ENCODE peak calls at places on chromosome 10, in ten cellular contexts. One of them, this sample, is unnamed.

GRCh38 chr10:71083457-71083975 is 128.9 kb upstream of the UNC5B start:
- DNase-seq in IMR-90: no peak
- DNase-seq in breast epithelium: no peak
- DNase-seq in left ventricle myocardium inferior: no peak
- DNase-seq in tibial nerve: no peak
- DNase-seq in spleen: peak; percentile 18
- DNase-seq in heart right ventricle: peak; percentile 1
- DNase-seq in naive thymus-derived CD4-positive, alpha-beta T cell: peak; percentile 1
- DNase-seq in CD8-positive, alpha-beta T cell: no peak
- DNase-seq in SK-N-SH: peak; percentile 5
- DNase-seq in this sample: peak; percentile 16

GRCh38 chr10:123270221-123270620 is 116.0 kb downstream of the BUB3 start:
- DNase-seq in IMR-90: peak; percentile 25
- DNase-seq in breast epithelium: no peak
- DNase-seq in left ventricle myocardium inferior: no peak
- DNase-seq in tibial nerve: no peak
- DNase-seq in spleen: no peak
- DNase-seq in heart right ventricle: no peak
- DNase-seq in naive thymus-derived CD4-positive, alpha-beta T cell: no peak
- DNase-seq in CD8-positive, alpha-beta T cell: no peak
- DNase-seq in SK-N-SH: no peak
- DNase-seq in this sample: peak; percentile 39

GRCh38 chr10:124018886-124019525 is 74.4 kb downstream of the CHST15 start:
- DNase-seq in IMR-90: no peak
- DNase-seq in breast epithelium: no peak
- DNase-seq in left ventricle myocardium inferior: no peak
- DNase-seq in tibial nerve: no peak
- DNase-seq in spleen: peak; percentile 58
- DNase-seq in heart right ventricle: no peak
- DNase-seq in naive thymus-derived CD4-positive, alpha-beta T cell: no peak
- DNase-seq in CD8-positive, alpha-beta T cell: no peak
- DNase-seq in SK-N-SH: no peak
- DNase-seq in this sample: no peak

GRCh38 chr10:101046332-101047238 is 15.2 kb upstream of the KAZALD1 start:
- DNase-seq in IMR-90: peak; percentile 11
- DNase-seq in breast epithelium: no peak
- DNase-seq in left ventricle myocardium inferior: no peak
- DNase-seq in tibial nerve: no peak
- DNase-seq in spleen: no peak
- DNase-seq in heart right ventricle: no peak
- DNase-seq in naive thymus-derived CD4-positive, alpha-beta T cell: no peak
- DNase-seq in CD8-positive, alpha-beta T cell: no peak
- DNase-seq in SK-N-SH: no peak
- DNase-seq in this sample: no peak

GRCh38 chr10:43125881-43126731 is 12.1 kb upstream of the CSGALNACT2 start:
- DNase-seq in IMR-90: no peak
- DNase-seq in breast epithelium: no peak
- DNase-seq in left ventricle myocardium inferior: no peak
- DNase-seq in tibial nerve: no peak
- DNase-seq in spleen: peak; percentile 69
- DNase-seq in heart right ventricle: peak; percentile 1
- DNase-seq in naive thymus-derived CD4-positive, alpha-beta T cell: no peak
- DNase-seq in CD8-positive, alpha-beta T cell: no peak
- DNase-seq in SK-N-SH: no peak
- DNase-seq in this sample: no peak

GRCh38 chr10:20085115-20085514 is 268.9 kb downstream of the PLXDC2 start:
- DNase-seq in IMR-90: no peak
- DNase-seq in breast epithelium: no peak
- DNase-seq in left ventricle myocardium inferior: no peak
- DNase-seq in tibial nerve: no peak
- DNase-seq in spleen: no peak
- DNase-seq in heart right ventricle: no peak
- DNase-seq in naive thymus-derived CD4-positive, alpha-beta T cell: no peak
- DNase-seq in CD8-positive, alpha-beta T cell: no peak
- DNase-seq in SK-N-SH: no peak
- DNase-seq in this sample: no peak

GRCh38 chr10:14244801-14245211 is 85.9 kb downstream of the FRMD4A start:
- DNase-seq in IMR-90: peak; percentile 38
- DNase-seq in breast epithelium: no peak
- DNase-seq in left ventricle myocardium inferior: no peak
- DNase-seq in tibial nerve: no peak
- DNase-seq in spleen: no peak
- DNase-seq in heart right ventricle: no peak
- DNase-seq in naive thymus-derived CD4-positive, alpha-beta T cell: no peak
- DNase-seq in CD8-positive, alpha-beta T cell: no peak
- DNase-seq in SK-N-SH: no peak
- DNase-seq in this sample: no peak

GRCh38 chr10:114393886-114394285 is 10.4 kb downstream of the AFAP1L2 start:
- DNase-seq in IMR-90: no peak
- DNase-seq in breast epithelium: no peak
- DNase-seq in left ventricle myocardium inferior: no peak
- DNase-seq in tibial nerve: no peak
- DNase-seq in spleen: no peak
- DNase-seq in heart right ventricle: no peak
- DNase-seq in naive thymus-derived CD4-positive, alpha-beta T cell: no peak
- DNase-seq in CD8-positive, alpha-beta T cell: no peak
- DNase-seq in SK-N-SH: no peak
- DNase-seq in this sample: no peak

GRCh38 chr10:49739426-49739825 is 22.7 kb downstream of the OGDHL start:
- DNase-seq in IMR-90: no peak
- DNase-seq in breast epithelium: peak; percentile 8
- DNase-seq in left ventricle myocardium inferior: no peak
- DNase-seq in tibial nerve: no peak
- DNase-seq in spleen: peak; percentile 67
- DNase-seq in heart right ventricle: no peak
- DNase-seq in naive thymus-derived CD4-positive, alpha-beta T cell: no peak
- DNase-seq in CD8-positive, alpha-beta T cell: no peak
- DNase-seq in SK-N-SH: no peak
- DNase-seq in this sample: peak; percentile 37

GRCh38 chr10:96310359-96310669 is 6.1 kb downstream of the DNTT start:
- DNase-seq in IMR-90: no peak
- DNase-seq in breast epithelium: no peak
- DNase-seq in left ventricle myocardium inferior: no peak
- DNase-seq in tibial nerve: no peak
- DNase-seq in spleen: no peak
- DNase-seq in heart right ventricle: no peak
- DNase-seq in naive thymus-derived CD4-positive, alpha-beta T cell: no peak
- DNase-seq in CD8-positive, alpha-beta T cell: no peak
- DNase-seq in SK-N-SH: no peak
- DNase-seq in this sample: no peak

GRCh38 chr10:42781893-42782445 is 626 bp upstream of the BMS1 start:
- DNase-seq in IMR-90: no peak
- DNase-seq in breast epithelium: peak; percentile 20
- DNase-seq in left ventricle myocardium inferior: no peak
- DNase-seq in tibial nerve: no peak
- DNase-seq in spleen: peak; percentile 81
- DNase-seq in heart right ventricle: peak; percentile 7
- DNase-seq in naive thymus-derived CD4-positive, alpha-beta T cell: no peak
- DNase-seq in CD8-positive, alpha-beta T cell: no peak
- DNase-seq in SK-N-SH: no peak
- DNase-seq in this sample: no peak

GRCh38 chr10:5310914-5311313 is 53.9 kb upstream of the UCN3 start:
- DNase-seq in IMR-90: no peak
- DNase-seq in breast epithelium: no peak
- DNase-seq in left ventricle myocardium inferior: no peak
- DNase-seq in tibial nerve: no peak
- DNase-seq in spleen: no peak
- DNase-seq in heart right ventricle: no peak
- DNase-seq in naive thymus-derived CD4-positive, alpha-beta T cell: no peak
- DNase-seq in CD8-positive, alpha-beta T cell: no peak
- DNase-seq in SK-N-SH: no peak
- DNase-seq in this sample: no peak

GRCh38 chr10:43683451-43684197 is 34.9 kb upstream of the ZNF32 start:
- DNase-seq in IMR-90: peak; percentile 12
- DNase-seq in breast epithelium: no peak
- DNase-seq in left ventricle myocardium inferior: no peak
- DNase-seq in tibial nerve: no peak
- DNase-seq in spleen: no peak
- DNase-seq in heart right ventricle: no peak
- DNase-seq in naive thymus-derived CD4-positive, alpha-beta T cell: no peak
- DNase-seq in CD8-positive, alpha-beta T cell: no peak
- DNase-seq in SK-N-SH: peak; percentile 58
- DNase-seq in this sample: no peak

GRCh38 chr10:102267748-102268147 is 22.4 kb downstream of the GBF1 start:
- DNase-seq in IMR-90: peak; percentile 83
- DNase-seq in breast epithelium: no peak
- DNase-seq in left ventricle myocardium inferior: no peak
- DNase-seq in tibial nerve: no peak
- DNase-seq in spleen: no peak
- DNase-seq in heart right ventricle: no peak
- DNase-seq in naive thymus-derived CD4-positive, alpha-beta T cell: no peak
- DNase-seq in CD8-positive, alpha-beta T cell: no peak
- DNase-seq in SK-N-SH: no peak
- DNase-seq in this sample: no peak

GRCh38 chr10:126597206-126597605 is 73.3 kb downstream of the C10orf90 start:
- DNase-seq in IMR-90: no peak
- DNase-seq in breast epithelium: no peak
- DNase-seq in left ventricle myocardium inferior: no peak
- DNase-seq in tibial nerve: no peak
- DNase-seq in spleen: no peak
- DNase-seq in heart right ventricle: no peak
- DNase-seq in naive thymus-derived CD4-positive, alpha-beta T cell: no peak
- DNase-seq in CD8-positive, alpha-beta T cell: no peak
- DNase-seq in SK-N-SH: no peak
- DNase-seq in this sample: no peak

GRCh38 chr10:29204119-29204518 is 84.8 kb upstream of the LYZL1 start:
- DNase-seq in IMR-90: no peak
- DNase-seq in breast epithelium: no peak
- DNase-seq in left ventricle myocardium inferior: no peak
- DNase-seq in tibial nerve: no peak
- DNase-seq in spleen: no peak
- DNase-seq in heart right ventricle: peak; percentile 4
- DNase-seq in naive thymus-derived CD4-positive, alpha-beta T cell: no peak
- DNase-seq in CD8-positive, alpha-beta T cell: no peak
- DNase-seq in SK-N-SH: peak; percentile 70
- DNase-seq in this sample: peak; percentile 48

GRCh38 chr10:28722065-28722803 is 44.9 kb downstream of the BAMBI start:
- DNase-seq in IMR-90: peak; percentile 40
- DNase-seq in breast epithelium: no peak
- DNase-seq in left ventricle myocardium inferior: peak; percentile 36
- DNase-seq in tibial nerve: peak; percentile 20
- DNase-seq in spleen: peak; percentile 68
- DNase-seq in heart right ventricle: peak; percentile 34
- DNase-seq in naive thymus-derived CD4-positive, alpha-beta T cell: no peak
- DNase-seq in CD8-positive, alpha-beta T cell: no peak
- DNase-seq in SK-N-SH: peak; percentile 71
- DNase-seq in this sample: peak; percentile 37

GRCh38 chr10:109203616-109204375 is 719.5 kb downstream of the XPNPEP1 start:
- DNase-seq in IMR-90: peak; percentile 17
- DNase-seq in breast epithelium: no peak
- DNase-seq in left ventricle myocardium inferior: no peak
- DNase-seq in tibial nerve: no peak
- DNase-seq in spleen: no peak
- DNase-seq in heart right ventricle: no peak
- DNase-seq in naive thymus-derived CD4-positive, alpha-beta T cell: no peak
- DNase-seq in CD8-positive, alpha-beta T cell: no peak
- DNase-seq in SK-N-SH: peak; percentile 11
- DNase-seq in this sample: no peak
- H3K9me3 ChIP-seq in IMR-90: no peaks in the 10 kb centered on the region
- H3K9me3 ChIP-seq in breast epithelium: no peaks in the 10 kb centered on the region
- H3K9me3 ChIP-seq in left ventricle myocardium inferior: no peaks in the 10 kb centered on the region
- H3K9me3 ChIP-seq in tibial nerve: no peaks in the 10 kb centered on the region
- H3K9me3 ChIP-seq in spleen: no peaks in the 10 kb centered on the region
- H3K9me3 ChIP-seq in heart right ventricle: no peaks in the 10 kb centered on the region
- H3K9me3 ChIP-seq in naive thymus-derived CD4-positive, alpha-beta T cell: no peaks in the 10 kb centered on the region
- H3K9me3 ChIP-seq in CD8-positive, alpha-beta T cell: no peaks in the 10 kb centered on the region
- H3K9me3 ChIP-seq in SK-N-SH: no peaks in the 10 kb centered on the region
- H3K9me3 ChIP-seq in this sample: peaks cover 2% of the 10 kb centered on the region

DNA sequence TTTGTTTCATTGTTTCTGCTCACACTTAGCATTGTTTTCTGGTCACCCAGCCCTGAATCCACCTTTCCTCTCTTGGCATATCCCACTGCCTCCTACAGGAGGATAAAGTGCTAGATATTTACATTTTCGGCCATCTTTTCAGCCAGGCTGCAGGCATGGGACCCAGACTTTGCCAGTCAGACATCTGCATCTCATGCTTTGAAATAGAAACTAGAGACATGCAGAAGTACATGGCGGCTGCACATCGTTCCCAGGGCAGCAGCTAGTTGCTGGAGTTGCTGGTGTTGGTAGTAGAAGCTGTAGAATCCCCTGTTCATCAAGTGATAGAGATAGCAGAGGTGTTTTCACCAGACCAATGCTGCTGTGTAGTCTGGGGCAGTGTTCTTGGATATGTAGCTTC is 18.7 kb downstream of the STAMBPL1 start:
- DNase-seq in IMR-90: no peak
- DNase-seq in breast epithelium: no peak
- DNase-seq in left ventricle myocardium inferior: no peak
- DNase-seq in tibial nerve: no peak
- DNase-seq in spleen: no peak
- DNase-seq in heart right ventricle: no peak
- DNase-seq in naive thymus-derived CD4-positive, alpha-beta T cell: no peak
- DNase-seq in CD8-positive, alpha-beta T cell: no peak
- DNase-seq in SK-N-SH: no peak
- DNase-seq in this sample: no peak
- H3K4me1 ChIP-seq in IMR-90: peaks cover 36% of the 10 kb centered on the region
- H3K4me1 ChIP-seq in breast epithelium: no peaks in the 10 kb centered on the region
- H3K4me1 ChIP-seq in left ventricle myocardium inferior: peaks cover 33% of the 10 kb centered on the region
- H3K4me1 ChIP-seq in tibial nerve: no peaks in the 10 kb centered on the region
- H3K4me1 ChIP-seq in spleen: peaks cover 20% of the 10 kb centered on the region
- H3K4me1 ChIP-seq in heart right ventricle: peaks cover 18% of the 10 kb centered on the region
- H3K4me1 ChIP-seq in naive thymus-derived CD4-positive, alpha-beta T cell: peaks cover 16% of the 10 kb centered on the region
- H3K4me1 ChIP-seq in CD8-positive, alpha-beta T cell: peaks cover 18% of the 10 kb centered on the region
- H3K4me1 ChIP-seq in SK-N-SH: peaks cover 58% of the 10 kb centered on the region
- H3K4me1 ChIP-seq in this sample: peaks cover 57% of the 10 kb centered on the region

GRCh38 chr10:104099274-104099673 is 13.6 kb upstream of the COL17A1 start:
- DNase-seq in IMR-90: peak; percentile 75
- DNase-seq in breast epithelium: no peak
- DNase-seq in left ventricle myocardium inferior: no peak
- DNase-seq in tibial nerve: no peak
- DNase-seq in spleen: no peak
- DNase-seq in heart right ventricle: no peak
- DNase-seq in naive thymus-derived CD4-positive, alpha-beta T cell: no peak
- DNase-seq in CD8-positive, alpha-beta T cell: no peak
- DNase-seq in SK-N-SH: no peak
- DNase-seq in this sample: no peak
- H3K4me3 ChIP-seq in IMR-90: no peak overlapping the region
- H3K4me3 ChIP-seq in breast epithelium: no peak overlapping the region
- H3K4me3 ChIP-seq in left ventricle myocardium inferior: no peak overlapping the region
- H3K4me3 ChIP-seq in tibial nerve: no peak overlapping the region
- H3K4me3 ChIP-seq in spleen: no peak overlapping the region
- H3K4me3 ChIP-seq in heart right ventricle: no peak overlapping the region
- H3K4me3 ChIP-seq in naive thymus-derived CD4-positive, alpha-beta T cell: no peak overlapping the region
- H3K4me3 ChIP-seq in CD8-positive, alpha-beta T cell: no peak overlapping the region
- H3K4me3 ChIP-seq in SK-N-SH: no peak overlapping the region
- H3K4me3 ChIP-seq in this sample: no peak overlapping the region

DNA sequence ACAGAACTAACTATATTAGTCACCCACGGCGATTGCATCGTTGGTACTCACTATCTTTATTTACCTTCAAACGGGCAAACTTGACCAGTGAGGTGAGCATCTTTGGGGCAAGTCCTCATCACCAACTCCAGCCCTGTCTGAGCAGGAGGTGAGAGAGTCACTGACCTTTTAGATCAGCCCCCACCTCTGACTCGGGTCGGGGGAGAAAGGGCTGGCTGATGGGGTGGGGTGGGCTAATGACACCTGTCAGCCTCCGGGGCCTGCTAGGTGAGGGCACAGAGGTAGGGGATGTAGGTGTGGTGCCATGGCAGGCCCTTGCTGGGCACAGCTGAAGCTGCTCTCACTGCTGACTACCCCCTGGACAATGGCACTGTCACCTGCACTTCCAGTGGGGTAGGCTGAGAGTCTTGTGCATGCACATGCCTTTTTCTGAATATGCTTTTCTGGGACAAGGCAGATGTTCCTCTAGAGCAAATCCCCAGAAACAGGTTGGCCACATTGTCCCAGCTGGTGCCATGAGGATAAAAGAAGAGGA is 359.5 kb upstream of the MKI67 start:
- DNase-seq in IMR-90: no peak
- DNase-seq in breast epithelium: no peak
- DNase-seq in left ventricle myocardium inferior: no peak
- DNase-seq in tibial nerve: no peak
- DNase-seq in spleen: peak; percentile 57
- DNase-seq in heart right ventricle: no peak
- DNase-seq in naive thymus-derived CD4-positive, alpha-beta T cell: no peak
- DNase-seq in CD8-positive, alpha-beta T cell: no peak
- DNase-seq in SK-N-SH: no peak
- DNase-seq in this sample: no peak
- H3K9me3 ChIP-seq in IMR-90: peaks cover 64% of the 10 kb centered on the region
- H3K9me3 ChIP-seq in breast epithelium: peaks cover 10% of the 10 kb centered on the region
- H3K9me3 ChIP-seq in left ventricle myocardium inferior: peaks cover 10% of the 10 kb centered on the region
- H3K9me3 ChIP-seq in tibial nerve: no peaks in the 10 kb centered on the region
- H3K9me3 ChIP-seq in spleen: no peaks in the 10 kb centered on the region
- H3K9me3 ChIP-seq in heart right ventricle: no peaks in the 10 kb centered on the region
- H3K9me3 ChIP-seq in naive thymus-derived CD4-positive, alpha-beta T cell: no peaks in the 10 kb centered on the region
- H3K9me3 ChIP-seq in CD8-positive, alpha-beta T cell: no peaks in the 10 kb centered on the region
- H3K9me3 ChIP-seq in SK-N-SH: no peaks in the 10 kb centered on the region
- H3K9me3 ChIP-seq in this sample: peaks cover 10% of the 10 kb centered on the region